ENCODE peak calls at places on chromosome 17, in five cellular contexts. W, C, H, L and P are unnamed samples.

GRCh38 chr17:42284566-42284965 is 3.7 kb upstream of the STAT5A start:
- DNase-seq in W (no peak), C (no peak), H (no peak), L (no peak), P (no peak)

GRCh38 chr17:42233148-42233547 is 38.9 kb upstream of the GHDC start:
- DNase-seq in W (peak; percentile 68), C (peak; percentile 79), H (no peak), L (no peak), P (peak; percentile 55)

GRCh38 chr17:80453980-80454556 is 22.3 kb downstream of the NPTX1 start:
- DNase-seq in W (no peak), C (no peak), H (no peak), L (no peak), P (no peak)

GRCh38 chr17:44159519-44160210 is 10.8 kb upstream of the ASB16 start:
- DNase-seq in W (no peak), C (no peak), H (no peak), L (peak; percentile 17), P (peak; percentile 76)

GRCh38 chr17:40480501-40481003 is 20.9 kb downstream of the TNS4 start:
- DNase-seq in W (no peak), C (peak; percentile 50), H (no peak), L (peak; percentile 86), P (peak; percentile 55)

GRCh38 chr17:36723459-36723858 is 122.1 kb downstream of the MRM1 start:
- DNase-seq in W (no peak), C (no peak), H (no peak), L (no peak), P (no peak)

GRCh38 chr17:44043326-44043725 is 23.1 kb downstream of the LSM12 start:
- DNase-seq in W (no peak), C (peak; percentile 88), H (no peak), L (no peak), P (peak; percentile 77)

GRCh38 chr17:48174833-48175232 is 67.3 kb downstream of the SNX11 start:
- DNase-seq in W (no peak), C (no peak), H (no peak), L (no peak), P (no peak)

GRCh38 chr17:76537578-76538280 is at the start of gene CYGB:
- DNase-seq in W (no peak), C (peak; percentile 62), H (peak; percentile 56), L (no peak), P (peak; percentile 86)

GRCh38 chr17:31413081-31413799 is 21.8 kb downstream of the RAB11FIP4 start:
- DNase-seq in W (no peak), C (no peak), H (no peak), L (no peak), P (no peak)

GRCh38 chr17:15377608-15378007 is 36.2 kb upstream of the TEKT3 start:
- DNase-seq in W (peak; percentile 84), C (peak; percentile 14), H (peak; percentile 25), L (no peak), P (peak; percentile 73)

GRCh38 chr17:4247981-4248388 is 15.8 kb downstream of the ANKFY1 start:
- DNase-seq in W (no peak), C (no peak), H (peak; percentile 29), L (no peak), P (peak; percentile 64)

GRCh38 chr17:14553847-14554246 is 253.0 kb downstream of the HS3ST3B1 start:
- DNase-seq in W (no peak), C (no peak), H (no peak), L (no peak), P (no peak)

GRCh38 chr17:76432712-76433336 is 20.1 kb downstream of the UBE2O start:
- DNase-seq in W (no peak), C (peak; percentile 46), H (no peak), L (no peak), P (no peak)

GRCh38 chr17:16415031-16415924 is at the start of gene TRPV2:
- DNase-seq in W (no peak), C (no peak), H (peak; percentile 70), L (peak; percentile 42), P (peak; percentile 22)

GRCh38 chr17:48541574-48542113 is 3.3 kb downstream of the HOXB2 start:
- DNase-seq in W (peak; percentile 79), C (peak; percentile 75), H (no peak), L (peak; percentile 45), P (peak; percentile 42)

GRCh38 chr17:6577686-6578263 is 21.4 kb upstream of the PITPNM3 start:
- DNase-seq in W (no peak), C (no peak), H (peak; percentile 44), L (no peak), P (no peak)

GRCh38 chr17:82658331-82658730 is 10.1 kb upstream of the WDR45B start:
- DNase-seq in W (no peak), C (no peak), H (no peak), L (no peak), P (no peak)

GRCh38 chr17:13182854-13183253 is 165.0 kb upstream of the ELAC2 start:
- DNase-seq in W (no peak), C (no peak), H (peak; percentile 7), L (no peak), P (no peak)

GRCh38 chr17:42809250-42809649 is 10.6 kb downstream of the CNTD1 start:
- DNase-seq in W (peak; percentile 64), C (peak; percentile 91), H (no peak), L (no peak), P (peak; percentile 82)

GRCh38 chr17:82863941-82864720 is 24.3 kb upstream of the ZNF750 start:
- DNase-seq in W (peak; percentile 82), C (peak; percentile 54), H (no peak), L (peak; percentile 87), P (peak; percentile 96)

GRCh38 chr17:76139801-76140660 is 1.0 kb downstream of the FOXJ1 start:
- DNase-seq in W (no peak), C (no peak), H (peak; percentile 63), L (peak; percentile 52), P (no peak)

GRCh38 chr17:81398855-81399451 is 3.7 kb downstream of the BAHCC1 start:
- DNase-seq in W (no peak), C (peak; percentile 51), H (no peak), L (no peak), P (peak; percentile 46)

GRCh38 chr17:10032142-10032541 is 127.1 kb upstream of the RCVRN start:
- DNase-seq in W (no peak), C (no peak), H (no peak), L (no peak), P (no peak)

GRCh38 chr17:57607553-57608120 is 137.5 kb downstream of the CCDC182 start:
- DNase-seq in W (peak; percentile 15), C (peak; percentile 34), H (no peak), L (no peak), P (no peak)

GRCh38 chr17:10041916-10042588 is 137.0 kb upstream of the RCVRN start:
- DNase-seq in W (no peak), C (no peak), H (no peak), L (no peak), P (no peak)

GRCh38 chr17:6940186-6940649 is 55.6 kb upstream of the ALOX12 start:
- DNase-seq in W (peak; percentile 88), C (peak; percentile 43), H (no peak), L (no peak), P (peak; percentile 4)

GRCh38 chr17:10380631-10381408 is 8.0 kb upstream of the MYH13 start:
- DNase-seq in W (no peak), C (peak; percentile 72), H (no peak), L (no peak), P (peak; percentile 39)